ENCODE peak calls at places on chromosomes 16 and 17, in ten cellular contexts. T is stimulated activated CD4-positive, alpha-beta T cell treated with anti-CD3 and anti-CD28 coated beads, Interleukin-15, amount 100 ng/mL, for 24 hours; X is nephron progenitor cell; R is skeletal muscle cell; B is CD8-positive, alpha-beta T cell; D is NCI-H226; M is neural crest cell; W is activated CD8-positive, alpha-beta memory T cell treated with anti-CD3 and anti-CD28 coated beads for 24 hours; C is A549; Q is SW480. F is an unnamed sample.

GRCh38 chr16:57184890-57185445 is 871 bp downstream of the PSME3IP1 start:
- DNase-seq in X (no peak), D (no peak), T (peak; percentile 5), C (no peak), R (no peak), M (no peak), B (no peak), W (no peak), Q (no peak), F (peak; percentile 5)

GRCh38 chr17:34252138-34252889 is 2.8 kb upstream of the CCL2 start:
- DNase-seq in T (no peak), C (peak; percentile 84), D (peak; percentile 98), W (no peak), M (no peak), Q (peak; percentile 26), R (peak; percentile 78), X (no peak), B (no peak), F (peak; percentile 46)

GRCh38 chr17:40168262-40168832 is 8.9 kb upstream of the RAPGEFL1 start:
- DNase-seq in C (peak; percentile 77), T (peak; percentile 32), D (peak; percentile 41), Q (peak; percentile 72), X (no peak), M (no peak), W (no peak), R (no peak), B (peak; percentile 50), F (peak; percentile 60)

GRCh38 chr16:8109510-8110369 is 480.6 kb downstream of the TMEM114 start:
- DNase-seq in D (no peak), T (no peak), R (no peak), Q (no peak), X (no peak), B (no peak), W (no peak), M (no peak), C (peak; percentile 9), F (no peak)

GRCh38 chr17:55292094-55292493 is 27.3 kb downstream of the HLF start:
- DNase-seq in X (no peak), Q (no peak), R (no peak), W (no peak), M (no peak), B (no peak), T (no peak), C (no peak), D (no peak), F (no peak)

GRCh38 chr16:71384073-71384724 is 25.7 kb downstream of the CALB2 start:
- DNase-seq in R (no peak), X (no peak), M (no peak), T (no peak), B (no peak), D (no peak), C (no peak), Q (peak; percentile 3), W (no peak), F (no peak)

GRCh38 chr17:58338907-58339774 is 10.5 kb upstream of the TSPOAP1 start:
- DNase-seq in Q (peak; percentile 71), R (peak; percentile 62), T (peak; percentile 92), B (peak; percentile 68), M (no peak), X (peak; percentile 56), W (peak; percentile 91), D (peak; percentile 48), C (no peak), F (no peak)

GRCh38 chr17:80503031-80503430 is 26.6 kb upstream of the NPTX1 start:
- DNase-seq in Q (no peak), M (no peak), B (no peak), R (no peak), T (no peak), D (no peak), X (no peak), C (no peak), W (no peak), F (no peak)

GRCh38 chr16:2610781-2611498 is 71.4 kb upstream of the KCTD5 start:
- DNase-seq in R (no peak), M (no peak), D (no peak), W (no peak), B (no peak), Q (no peak), T (no peak), C (no peak), X (no peak), F (no peak)

GRCh38 chr16:55853114-55853513 is 20.2 kb upstream of the CES1 start:
- DNase-seq in X (no peak), T (no peak), B (no peak), C (no peak), Q (peak; percentile 27), D (no peak), M (no peak), R (no peak), W (no peak), F (no peak)

GRCh38 chr16:87295259-87295658 is 21.9 kb downstream of the C16orf95 start:
- DNase-seq in R (no peak), M (no peak), Q (peak; percentile 85), D (peak; percentile 70), T (no peak), W (no peak), X (no peak), C (peak; percentile 44), B (no peak), F (no peak)

GRCh38 chr16:70349783-70350182 is 3.1 kb downstream of the DDX19A start:
- DNase-seq in T (peak; percentile 12), X (no peak), R (no peak), W (no peak), B (no peak), Q (no peak), D (peak; percentile 31), M (no peak), C (no peak), F (no peak)

GRCh38 chr16:88276591-88276990 is 106.2 kb upstream of the ZNF469 start:
- DNase-seq in X (no peak), D (no peak), C (no peak), M (no peak), R (no peak), Q (no peak), B (no peak), T (no peak), W (no peak), F (no peak)

GRCh38 chr17:58615768-58616659 is 75.8 kb downstream of the TEX14 start:
- DNase-seq in B (no peak), R (no peak), T (no peak), M (no peak), D (no peak), W (no peak), Q (no peak), X (no peak), C (no peak), F (no peak)

GRCh38 chr17:62179525-62180161 is 114.6 kb upstream of the MED13 start:
- DNase-seq in X (no peak), W (no peak), M (no peak), D (peak; percentile 93), B (no peak), C (peak; percentile 92), R (no peak), T (no peak), Q (peak; percentile 87), F (peak; percentile 92)

GRCh38 chr17:42002175-42002791 is 15.0 kb downstream of the DNAJC7 start:
- DNase-seq in R (no peak), Q (no peak), D (no peak), B (no peak), X (no peak), T (no peak), M (no peak), W (no peak), C (no peak), F (no peak)

F was measured in trophoblast cell.